ENCODE peak calls at places on chromosomes 7 and 10, in seven cellular contexts. K is Panc1, E is psoas muscle, I is H9, T is prostate gland, L is A549, U is fibroblast of lung. P is an unnamed sample.

GRCh38 chr7:55237156-55237721 is 127.9 kb upstream of the LANCL2 start:
- DNase-seq in I (no peak), E (no peak), L (no peak), U (peak), K (no peak), T (no peak), P (no peak)

GRCh38 chr10:97889461-97890265 is 40.0 kb downstream of the GOLGA7B start:
- DNase-seq in L (peak), T (no peak), K (no peak), E (no peak), U (peak), I (peak), P (peak)

GRCh38 chr10:132783165-132783736 is 2.7 kb downstream of the NKX6-2 start:
- DNase-seq in K (no peak), U (no peak), T (no peak), L (no peak), I (no peak), E (no peak), P (no peak)

GRCh38 chr7:141511370-141512335 is 39.6 kb upstream of the AGK start:
- DNase-seq in T (peak), E (peak), K (no peak), U (no peak), L (no peak), I (peak), P (no peak)

GRCh38 chr7:7980134-7980533 is 11.5 kb downstream of the GLCCI1 start:
- DNase-seq in T (no peak), E (no peak), U (no peak), K (no peak), I (no peak), L (no peak), P (no peak)

GRCh38 chr10:58440484-58440883 is 55.3 kb downstream of the TFAM start:
- DNase-seq in L (no peak), I (no peak), U (no peak), K (no peak), T (no peak), E (no peak), P (no peak)

GRCh38 chr10:68334672-68335467 is 2.1 kb upstream of the PBLD start:
- DNase-seq in E (no peak), K (no peak), T (no peak), I (no peak), L (no peak), U (no peak), P (no peak)

GRCh38 chr10:97713351-97713827 is at the start of gene MARVELD1:
- DNase-seq in E (peak), T (peak), I (peak), K (no peak), U (peak), L (peak), P (peak)

GRCh38 chr7:132504071-132504470 is 72.2 kb downstream of the PLXNA4 start:
- DNase-seq in I (no peak), E (no peak), T (no peak), U (no peak), K (no peak), L (no peak), P (no peak)

GRCh38 chr10:102672822-102673200 is 28.5 kb downstream of the TRIM8 start:
- DNase-seq in T (no peak), K (no peak), L (no peak), E (no peak), U (no peak), I (no peak), P (no peak)

GRCh38 chr7:103524042-103524907 is 78.3 kb upstream of the SLC26A5 start:
- DNase-seq in L (peak), I (no peak), K (no peak), E (no peak), T (no peak), U (peak), P (peak)

GRCh38 chr7:149833495-149834130 is 4.6 kb upstream of the ZNF862 start:
- DNase-seq in K (no peak), I (no peak), E (no peak), T (no peak), L (no peak), U (no peak), P (no peak)

GRCh38 chr7:149830997-149831729 is 7.0 kb upstream of the ZNF862 start:
- DNase-seq in E (peak), K (no peak), T (no peak), L (no peak), I (no peak), U (no peak), P (no peak)

GRCh38 chr7:149834601-149835000 is 3.6 kb upstream of the ZNF862 start:
- DNase-seq in K (no peak), U (no peak), E (no peak), I (no peak), L (no peak), T (no peak), P (no peak)

GRCh38 chr7:149831730-149832219 is 6.4 kb upstream of the ZNF862 start:
- DNase-seq in T (no peak), K (no peak), U (no peak), I (peak), E (peak), L (no peak), P (no peak)

GRCh38 chr7:149832332-149833041 is 5.7 kb upstream of the ZNF862 start:
- DNase-seq in L (no peak), E (peak), K (no peak), U (no peak), I (no peak), T (no peak), P (no peak)
- TF ChIP-seq CTCF in L (no peak), E (no peak), K (no peak), U (no peak), I (peak), T (no peak), P (no peak)

DNA sequence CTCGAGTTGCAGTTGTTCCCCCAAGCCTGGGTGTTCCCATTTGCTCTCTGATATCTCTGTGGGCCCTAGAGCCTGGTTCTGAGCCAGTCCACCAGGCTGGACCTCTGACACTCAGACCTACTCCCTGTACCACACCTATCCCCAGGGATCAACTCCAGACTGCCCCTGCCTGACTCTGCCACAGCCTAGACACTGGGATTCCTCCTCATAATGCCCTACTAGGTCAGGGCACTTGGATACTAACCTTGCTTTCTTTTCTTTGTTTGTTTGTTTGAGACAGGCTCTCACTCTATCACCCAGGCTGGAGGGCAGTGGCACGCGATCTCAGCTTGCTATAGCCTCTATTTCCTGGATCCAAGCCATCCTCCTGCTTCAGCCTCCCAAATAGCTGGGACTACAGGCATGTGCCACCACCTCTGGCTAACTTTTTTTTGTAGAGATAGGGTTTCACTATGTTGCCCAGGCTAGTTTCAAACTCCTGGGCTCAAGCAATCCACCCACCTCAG is 30.8 kb upstream of the PDCD4 start:
- DNase-seq in I (no peak), L (no peak), K (no peak), T (no peak), U (no peak), E (peak), P (no peak)
- H3K27ac ChIP-seq in I (no peak), L (peak), K (no peak), T (peak), U (no peak), E (no peak), P (peak)

DNA sequence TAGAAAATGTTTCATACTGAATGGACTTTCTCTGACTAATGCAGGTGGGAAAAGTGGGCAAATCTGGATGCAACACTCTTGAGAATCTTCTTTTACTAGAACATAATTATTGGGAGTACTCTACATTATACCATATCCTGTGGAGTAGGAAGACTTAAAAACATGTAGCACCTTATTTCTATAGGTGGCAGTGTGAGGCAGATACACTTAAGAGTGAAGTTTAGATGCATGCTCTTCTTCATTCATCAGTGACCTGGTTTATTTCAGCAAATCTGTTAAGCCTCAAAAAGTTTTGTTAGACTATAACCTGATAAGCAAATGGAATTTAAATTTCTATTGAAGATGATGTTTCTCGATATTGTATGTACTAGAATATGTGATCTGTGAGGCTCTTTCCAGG is 1087.1 kb upstream of the LRRN3 start:
- DNase-seq in L (no peak), U (no peak), K (no peak), I (no peak), E (no peak), T (no peak), P (no peak)
- TF ChIP-seq CTCF in L (peak), U (no peak), K (peak), I (peak), E (no peak), T (no peak), P (no peak)

GRCh38 chr10:44985175-44985681 is 6.6 kb upstream of the DEPP1 start:
- DNase-seq in K (no peak), E (no peak), I (no peak), T (no peak), U (no peak), L (no peak), P (no peak)

GRCh38 chr10:44983066-44983894 is 4.7 kb upstream of the DEPP1 start:
- DNase-seq in T (no peak), K (no peak), I (no peak), U (no peak), L (no peak), E (no peak), P (no peak)

GRCh38 chr10:44986670-44987069 is 8.1 kb upstream of the DEPP1 start:
- DNase-seq in E (no peak), I (no peak), U (peak), K (no peak), L (no peak), T (no peak), P (no peak)

GRCh38 chr10:44983895-44984278 is 5.3 kb upstream of the DEPP1 start:
- DNase-seq in T (no peak), K (no peak), L (no peak), U (no peak), I (no peak), E (no peak), P (no peak)

GRCh38 chr10:44984671-44985101 is 6.1 kb upstream of the DEPP1 start:
- DNase-seq in U (no peak), T (no peak), L (no peak), I (no peak), K (no peak), E (no peak), P (no peak)
- H3K27ac ChIP-seq in U (no peak), T (no peak), L (peak), I (no peak), K (no peak), E (no peak), P (no peak)

GRCh38 chr7:15168489-15168888 is 265.9 kb upstream of the DGKB start:
- DNase-seq in K (no peak), T (no peak), U (no peak), E (no peak), I (no peak), L (no peak), P (no peak)
- TF ChIP-seq CTCF in K (peak), T (no peak), U (no peak), E (no peak), I (no peak), L (no peak), P (no peak)

GRCh38 chr10:103736763-103737162 is 118.6 kb downstream of the SH3PXD2A start:
- DNase-seq in T (no peak), U (peak), I (peak), L (peak), K (no peak), E (peak), P (peak)
- H3K27ac ChIP-seq in T (peak), U (no peak), I (no peak), L (no peak), K (no peak), E (no peak), P (peak)

GRCh38 chr10:52883996-52884871 is 111.7 kb upstream of the MBL2 start:
- DNase-seq in U (peak), L (peak), E (no peak), I (peak), T (peak), K (peak), P (peak)
- TF ChIP-seq CTCF in U (peak), L (peak), E (peak), I (peak), T (no peak), K (peak), P (peak)

GRCh38 chr7:1626769-1627168 is 43.3 kb upstream of the ELFN1 start:
- DNase-seq in E (no peak), L (no peak), U (no peak), T (no peak), K (no peak), I (no peak), P (no peak)

GRCh38 chr7:1632916-1633785 is 36.9 kb upstream of the ELFN1 start:
- DNase-seq in I (no peak), T (no peak), K (no peak), E (no peak), U (no peak), L (no peak), P (no peak)

GRCh38 chr7:1632506-1632905 is 37.6 kb upstream of the ELFN1 start:
- DNase-seq in K (no peak), I (no peak), T (no peak), E (no peak), U (no peak), L (no peak), P (no peak)

GRCh38 chr7:1635401-1635800 is 34.7 kb upstream of the ELFN1 start:
- DNase-seq in I (no peak), E (no peak), L (no peak), K (no peak), T (no peak), U (no peak), P (no peak)

DNA sequence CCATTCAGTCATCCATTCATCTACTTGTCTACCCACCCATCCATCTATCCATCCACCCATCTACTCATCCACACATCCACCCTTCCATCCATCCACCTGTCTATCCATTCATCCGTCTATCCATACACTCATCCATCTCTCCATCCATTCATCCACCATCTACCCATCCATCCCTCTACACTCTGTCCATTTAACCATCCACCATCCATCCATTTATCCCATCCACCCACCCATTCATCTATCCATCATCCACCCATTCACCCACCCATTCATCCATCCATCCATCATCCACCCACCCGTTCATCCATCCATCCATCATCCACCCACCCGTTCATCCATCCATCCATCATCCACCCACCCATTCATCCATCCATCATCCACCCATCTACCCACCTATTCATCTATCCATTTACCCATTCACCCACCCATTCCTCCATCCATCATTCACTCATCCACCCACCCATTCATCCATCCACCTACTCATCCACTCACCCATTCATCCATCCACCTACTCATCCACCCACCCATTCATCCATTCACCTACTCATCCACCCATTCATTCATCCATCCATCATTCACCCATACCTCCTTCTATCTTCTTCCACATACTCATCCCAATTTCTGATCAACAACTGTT is 39.3 kb upstream of the ELFN1 start:
- DNase-seq in K (no peak), I (no peak), U (no peak), E (no peak), L (no peak), T (no peak), P (no peak)
- H3K27ac ChIP-seq in K (no peak), I (no peak), U (no peak), E (no peak), L (no peak), T (no peak), P (no peak)

GRCh38 chr7:44884553-44885393 is 557 bp downstream of the PURB start:
- DNase-seq in I (peak), T (peak), E (peak), L (no peak), U (peak), K (no peak), P (no peak)
- TF ChIP-seq CTCF in I (no peak), T (no peak), E (no peak), L (no peak), U (no peak), K (no peak), P (no peak)

P was measured in RWPE1.